ENCODE peak calls at places on chromosomes 6 and 20, in nine cellular contexts. G, P, S, R, U, A, F, L and I are unnamed samples.

GRCh38 chr20:23606652-23607049 is 934 bp upstream of the CST9 start:
- DNase-seq in G (peak), P (peak), S (peak), R (peak), U (peak), A (peak), F (peak), L (peak), I (peak)

GRCh38 chr20:7180261-7181045 is 413.0 kb downstream of the BMP2 start:
- DNase-seq in G (no peak), P (no peak), S (no peak), R (peak), U (no peak), A (no peak), F (no peak), L (no peak), I (no peak)

GRCh38 chr6:148831531-148831930 is 84.7 kb downstream of the UST start:
- DNase-seq in G (no peak), P (no peak), S (no peak), R (no peak), U (no peak), A (no peak), F (no peak), L (no peak), I (no peak)

GRCh38 chr6:111944541-111944940 is 71.3 kb upstream of the FYN start:
- DNase-seq in G (no peak), P (no peak), S (no peak), R (no peak), U (no peak), A (no peak), F (no peak), L (no peak), I (no peak)

GRCh38 chr6:169159331-169159730 is 94.3 kb downstream of the THBS2 start:
- DNase-seq in G (no peak), P (no peak), S (no peak), R (no peak), U (no peak), A (no peak), F (no peak), L (no peak), I (no peak)

GRCh38 chr20:32651537-32651936 is 22.2 kb downstream of the C20orf203 start:
- DNase-seq in G (no peak), P (no peak), S (no peak), R (no peak), U (no peak), A (no peak), F (no peak), L (no peak), I (no peak)

GRCh38 chr6:79048611-79049010 is 29.4 kb downstream of the PHIP start:
- DNase-seq in G (peak), P (peak), S (no peak), R (peak), U (no peak), A (peak), F (peak), L (no peak), I (peak)

GRCh38 chr20:16106191-16106849 is 466.9 kb downstream of the KIF16B start:
- DNase-seq in G (no peak), P (no peak), S (no peak), R (peak), U (no peak), A (no peak), F (peak), L (no peak), I (no peak)

GRCh38 chr6:170221753-170222400 is 69.0 kb downstream of the DLL1 start:
- DNase-seq in G (no peak), P (no peak), S (no peak), R (no peak), U (peak), A (peak), F (no peak), L (no peak), I (no peak)

GRCh38 chr6:81753709-81754678 is 1.5 kb upstream of the TENT5A start:
- DNase-seq in G (peak), P (peak), S (no peak), R (no peak), U (peak), A (peak), F (peak), L (peak), I (peak)

GRCh38 chr20:58447733-58448391 is 58.8 kb downstream of the VAPB start:
- DNase-seq in G (peak), P (peak), S (peak), R (peak), U (no peak), A (peak), F (peak), L (peak), I (peak)

GRCh38 chr20:48742912-48743680 is 84.7 kb downstream of the PREX1 start:
- DNase-seq in G (no peak), P (no peak), S (no peak), R (no peak), U (no peak), A (no peak), F (no peak), L (no peak), I (no peak)

GRCh38 chr20:48743807-48744206 is 84.0 kb downstream of the PREX1 start:
- DNase-seq in G (no peak), P (no peak), S (no peak), R (no peak), U (no peak), A (no peak), F (no peak), L (no peak), I (no peak)

GRCh38 chr20:48747840-48748416 is 79.9 kb downstream of the PREX1 start:
- DNase-seq in G (no peak), P (no peak), S (no peak), R (no peak), U (no peak), A (no peak), F (no peak), L (no peak), I (no peak)

GRCh38 chr20:48744515-48744914 is 83.3 kb downstream of the PREX1 start:
- DNase-seq in G (no peak), P (no peak), S (no peak), R (no peak), U (no peak), A (no peak), F (no peak), L (no peak), I (no peak)

GRCh38 chr20:48745330-48745729 is 82.5 kb downstream of the PREX1 start:
- DNase-seq in G (no peak), P (no peak), S (no peak), R (no peak), U (no peak), A (no peak), F (no peak), L (no peak), I (no peak)
- TF ChIP-seq CTCF in G (no peak), P (no peak), S (no peak), R (no peak), U (no peak), A (no peak), F (no peak), L (no peak), I (no peak)

GRCh38 chr6:5781966-5782556 is 224.7 kb downstream of the NRN1 start:
- DNase-seq in G (no peak), P (no peak), S (no peak), R (no peak), U (no peak), A (no peak), F (no peak), L (peak), I (no peak)
- TF ChIP-seq CTCF in G (no peak), P (no peak), S (no peak), R (no peak), U (no peak), A (no peak), F (no peak), L (no peak), I (no peak)

GRCh38 chr20:18288748-18289705 is 700 bp downstream of the ZNF133 start:
- DNase-seq in G (peak), P (no peak), S (no peak), R (no peak), U (no peak), A (no peak), F (peak), L (peak), I (no peak)
- TF ChIP-seq CTCF in G (no peak), P (no peak), S (no peak), R (no peak), U (no peak), A (no peak), F (no peak), L (no peak), I (no peak)

GRCh38 chr20:49987015-49987867 is 4.5 kb downstream of the SNAI1 start:
- DNase-seq in G (no peak), P (no peak), S (no peak), R (peak), U (no peak), A (no peak), F (no peak), L (no peak), I (no peak)
- TF ChIP-seq CTCF in G (no peak), P (no peak), S (no peak), R (no peak), U (no peak), A (no peak), F (no peak), L (no peak), I (no peak)

GRCh38 chr6:3373597-3374203 is 83.2 kb downstream of the SLC22A23 start:
- DNase-seq in G (no peak), P (no peak), S (no peak), R (no peak), U (no peak), A (no peak), F (no peak), L (no peak), I (no peak)

GRCh38 chr6:3371222-3371949 is 85.5 kb downstream of the SLC22A23 start:
- DNase-seq in G (no peak), P (no peak), S (no peak), R (no peak), U (no peak), A (no peak), F (no peak), L (no peak), I (no peak)

GRCh38 chr6:3370361-3371221 is 86.3 kb downstream of the SLC22A23 start:
- DNase-seq in G (no peak), P (no peak), S (no peak), R (no peak), U (no peak), A (no peak), F (peak), L (no peak), I (no peak)

GRCh38 chr6:3372912-3373554 is 83.8 kb downstream of the SLC22A23 start:
- DNase-seq in G (no peak), P (no peak), S (no peak), R (no peak), U (no peak), A (no peak), F (peak), L (peak), I (no peak)

GRCh38 chr6:3372184-3372846 is 84.5 kb downstream of the SLC22A23 start:
- DNase-seq in G (no peak), P (no peak), S (no peak), R (no peak), U (no peak), A (no peak), F (no peak), L (peak), I (no peak)
- TF ChIP-seq CTCF in G (peak), P (peak), S (no peak), R (no peak), U (no peak), A (peak), F (peak), L (no peak), I (no peak)

GRCh38 chr6:34233867-34234266 is 2.8 kb upstream of the HMGA1 start:
- DNase-seq in G (no peak), P (no peak), S (no peak), R (no peak), U (no peak), A (no peak), F (no peak), L (no peak), I (no peak)

GRCh38 chr6:34237316-34237721 is 646 bp downstream of the HMGA1 start:
- DNase-seq in G (no peak), P (peak), S (no peak), R (no peak), U (no peak), A (no peak), F (no peak), L (peak), I (no peak)

GRCh38 chr6:34236423-34237315 is at the start of gene HMGA1:
- DNase-seq in G (peak), P (peak), S (no peak), R (peak), U (peak), A (peak), F (peak), L (peak), I (peak)

GRCh38 chr6:34234667-34235604 is 1.7 kb upstream of the HMGA1 start:
- DNase-seq in G (no peak), P (peak), S (no peak), R (no peak), U (no peak), A (peak), F (no peak), L (peak), I (no peak)

DNA sequence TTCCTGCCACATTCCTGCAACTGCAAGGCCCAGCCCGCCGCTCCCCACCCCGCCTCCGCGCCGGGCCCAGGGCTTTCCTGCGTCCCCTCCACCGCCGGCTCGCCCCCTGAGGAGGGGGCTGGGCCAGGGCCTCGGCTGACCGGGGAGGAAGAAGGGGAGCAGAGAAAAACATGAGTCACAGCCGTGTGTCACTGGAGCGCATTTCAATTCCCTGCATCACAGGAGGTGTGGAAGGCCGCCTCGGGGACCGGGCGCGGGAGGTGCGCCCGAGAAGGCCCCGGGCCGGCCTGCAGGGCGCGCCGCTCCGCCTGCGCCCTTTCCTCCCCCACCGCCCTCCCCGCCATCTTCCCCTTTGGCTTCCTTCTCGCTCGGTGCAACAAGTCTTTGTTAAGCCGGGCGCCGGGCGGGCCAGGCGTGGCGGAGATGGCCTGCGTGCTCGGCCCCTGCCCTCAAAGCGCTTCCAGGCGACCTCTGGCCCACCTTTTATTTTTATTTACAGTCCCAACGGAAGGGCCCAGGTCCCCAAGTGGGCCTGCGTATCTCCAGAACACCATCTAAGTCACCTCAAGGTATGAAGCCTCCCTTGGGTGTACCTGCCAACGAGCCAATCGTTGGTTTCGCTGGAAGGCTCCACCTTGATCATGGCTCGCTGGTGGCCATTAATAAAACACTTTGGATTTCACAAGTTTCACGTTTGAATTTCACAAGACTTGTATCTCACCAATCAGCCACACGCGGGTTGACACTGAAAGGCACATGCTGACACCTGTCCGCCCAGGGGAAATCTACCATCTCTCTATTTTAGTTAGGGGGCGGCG is 859 bp upstream of the HMGA1 start:
- DNase-seq in G (peak), P (peak), S (no peak), R (peak), U (peak), A (no peak), F (no peak), L (peak), I (peak)
- TF ChIP-seq CTCF in G (peak), P (no peak), S (no peak), R (peak), U (no peak), A (no peak), F (no peak), L (no peak), I (no peak)

DNA sequence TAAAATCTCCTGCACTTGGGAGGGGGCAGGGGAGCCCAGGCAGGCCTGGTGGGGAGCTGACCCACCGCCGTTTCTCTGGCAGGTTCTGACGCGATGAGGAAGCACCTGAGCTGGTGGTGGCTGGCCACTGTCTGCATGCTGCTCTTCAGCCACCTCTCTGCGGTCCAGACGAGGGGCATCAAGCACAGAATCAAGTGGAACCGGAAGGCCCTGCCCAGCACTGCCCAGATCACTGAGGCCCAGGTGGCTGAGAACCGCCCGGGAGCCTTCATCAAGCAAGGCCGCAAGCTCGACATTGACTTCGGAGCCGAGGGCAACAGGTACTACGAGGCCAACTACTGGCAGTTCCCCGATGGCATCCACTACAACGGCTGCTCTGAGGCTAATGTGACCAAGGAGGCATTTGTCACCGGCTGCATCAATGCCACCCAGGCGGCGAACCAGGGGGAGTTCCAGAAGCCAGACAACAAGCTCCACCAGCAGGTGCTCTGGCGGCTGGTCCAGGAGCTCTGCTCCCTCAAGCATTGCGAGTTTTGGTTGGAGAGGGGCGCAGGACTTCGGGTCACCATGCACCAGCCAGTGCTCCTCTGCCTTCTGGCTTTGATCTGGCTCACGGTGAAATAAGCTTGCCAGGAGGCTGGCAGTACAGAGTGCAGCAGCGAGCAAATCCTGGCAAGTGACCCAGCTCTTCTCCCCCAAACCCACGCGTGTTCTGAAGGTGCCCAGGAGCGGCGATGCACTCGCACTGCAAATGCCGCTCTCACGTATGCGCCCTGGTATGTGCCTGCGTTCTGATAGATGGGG is 3.0 kb downstream of the PRND start:
- DNase-seq in G (no peak), P (no peak), S (no peak), R (no peak), U (no peak), A (no peak), F (no peak), L (no peak), I (no peak)
- TF ChIP-seq CTCF in G (no peak), P (no peak), S (no peak), R (no peak), U (no peak), A (no peak), F (no peak), L (no peak), I (no peak)

GRCh38 chr6:31691564-31692108 is 10.8 kb upstream of the LY6G5C start:
- DNase-seq in G (no peak), P (no peak), S (no peak), R (no peak), U (no peak), A (no peak), F (no peak), L (no peak), I (no peak)

GRCh38 chr6:31687860-31688693 is 7.2 kb upstream of the LY6G5C start:
- DNase-seq in G (no peak), P (no peak), S (no peak), R (no peak), U (no peak), A (no peak), F (no peak), L (no peak), I (no peak)

GRCh38 chr6:31690231-31691077 is 9.6 kb upstream of the LY6G5C start:
- DNase-seq in G (no peak), P (no peak), S (no peak), R (no peak), U (no peak), A (no peak), F (no peak), L (no peak), I (peak)

GRCh38 chr6:31691078-31691463 is 10.2 kb upstream of the LY6G5C start:
- DNase-seq in G (no peak), P (no peak), S (no peak), R (no peak), U (no peak), A (no peak), F (no peak), L (no peak), I (no peak)

DNA sequence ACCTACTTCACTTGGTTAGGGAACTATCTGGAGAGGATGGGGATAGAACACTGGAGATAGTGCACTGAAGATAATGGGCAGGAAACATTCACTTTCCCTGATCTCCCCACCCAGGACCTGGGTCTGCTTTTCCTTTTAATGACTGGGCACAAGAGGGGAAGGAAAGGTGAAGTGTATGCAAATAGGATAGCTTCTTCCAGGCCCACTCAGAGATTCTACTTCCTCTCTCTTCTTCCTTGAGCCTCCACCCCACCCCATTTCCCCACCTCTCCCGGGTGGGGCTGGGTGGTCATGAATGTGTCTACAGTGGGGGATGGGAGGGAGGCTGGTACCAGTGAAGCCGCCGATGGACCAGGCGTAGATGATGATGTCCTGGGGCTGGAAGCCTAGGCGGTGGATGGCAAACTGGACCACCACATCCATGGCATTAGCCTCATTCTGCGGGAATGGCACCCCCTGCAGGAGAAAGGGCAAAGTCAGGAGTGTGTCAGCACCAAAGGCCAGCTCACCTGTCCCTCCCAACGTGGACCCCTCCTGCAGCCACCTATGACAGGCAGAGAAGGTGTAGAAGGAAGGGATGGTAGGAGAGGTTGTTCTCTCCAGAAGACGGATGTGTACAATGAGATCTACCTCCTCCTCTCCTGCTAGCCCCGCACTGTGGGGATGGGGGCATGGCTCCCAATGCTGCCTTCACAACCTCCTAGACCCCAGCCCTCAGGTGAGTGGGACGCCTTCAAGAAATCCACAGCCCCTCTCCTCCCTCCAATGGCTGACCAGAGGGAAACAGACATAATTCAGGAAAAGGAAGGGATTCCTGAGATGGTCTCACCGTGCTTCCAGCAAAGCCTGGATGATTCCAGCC is 8.6 kb upstream of the LY6G5C start:
- DNase-seq in G (no peak), P (no peak), S (no peak), R (no peak), U (no peak), A (peak), F (no peak), L (no peak), I (peak)
- TF ChIP-seq CTCF in G (peak), P (peak), S (peak), R (peak), U (no peak), A (peak), F (peak), L (no peak), I (peak)